ENCODE peak calls at places on chromosome X, in ten cellular contexts. J, W, C, H, B, K, I, M, X and L are unnamed samples.

GRCh38 chrX:129565046-129565649 is 25.1 kb downstream of the OCRL start:
- DNase-seq in J (no peak), W (no peak), C (no peak), H (no peak), B (no peak), K (no peak), I (no peak), M (no peak), X (no peak), L (no peak)

GRCh38 chrX:109774136-109774535 is 41.1 kb upstream of the ACSL4 start:
- DNase-seq in J (no peak), W (no peak), C (no peak), H (no peak), B (no peak), K (no peak), I (no peak), M (no peak), X (no peak), L (no peak)

GRCh38 chrX:154021131-154021611 is 1.5 kb upstream of the IRAK1 start:
- DNase-seq in J (no peak), W (no peak), C (peak), H (no peak), B (no peak), K (no peak), I (no peak), M (no peak), X (no peak), L (no peak)

GRCh38 chrX:84046403-84046984 is 141.5 kb downstream of the RPS6KA6 start:
- DNase-seq in J (peak), W (peak), C (no peak), H (no peak), B (no peak), K (peak), I (peak), M (peak), X (peak), L (no peak)

GRCh38 chrX:129833153-129834004 is 10.3 kb downstream of the ZDHHC9 start:
- DNase-seq in J (no peak), W (no peak), C (no peak), H (no peak), B (no peak), K (no peak), I (no peak), M (no peak), X (no peak), L (no peak)

GRCh38 chrX:152155766-152156310 is 17.5 kb upstream of the MAGEA10 start:
- DNase-seq in J (no peak), W (no peak), C (no peak), H (no peak), B (no peak), K (no peak), I (no peak), M (no peak), X (no peak), L (no peak)

GRCh38 chrX:153763298-153763932 is 634 bp upstream of the PLXNB3 start:
- DNase-seq in J (no peak), W (no peak), C (no peak), H (no peak), B (no peak), K (no peak), I (no peak), M (no peak), X (no peak), L (no peak)

GRCh38 chrX:132022863-132023116 is 312 bp upstream of the STK26 start:
- DNase-seq in J (no peak), W (no peak), C (no peak), H (no peak), B (no peak), K (no peak), I (no peak), M (no peak), X (no peak), L (no peak)

GRCh38 chrX:71378752-71379151 is 12.6 kb downstream of the TAF1 start:
- DNase-seq in J (no peak), W (no peak), C (no peak), H (no peak), B (no peak), K (no peak), I (no peak), M (no peak), X (no peak), L (no peak)

GRCh38 chrX:40581333-40581910 is 652 bp downstream of the ATP6AP2 start:
- DNase-seq in J (no peak), W (no peak), C (no peak), H (no peak), B (no peak), K (no peak), I (no peak), M (no peak), X (no peak), L (no peak)

GRCh38 chrX:70924294-70924693 is 6.6 kb downstream of the SLC7A3 start:
- DNase-seq in J (no peak), W (no peak), C (no peak), H (no peak), B (no peak), K (no peak), I (no peak), M (no peak), X (no peak), L (no peak)

GRCh38 chrX:17425151-17425550 is 50.2 kb downstream of the NHS start:
- DNase-seq in J (no peak), W (no peak), C (no peak), H (no peak), B (no peak), K (no peak), I (no peak), M (no peak), X (no peak), L (no peak)

GRCh38 chrX:49106930-49107329 is 16.6 kb downstream of the GPKOW start:
- DNase-seq in J (peak), W (no peak), C (no peak), H (peak), B (no peak), K (peak), I (peak), M (peak), X (no peak), L (peak)

GRCh38 chrX:6707497-6707896 is 172.6 kb upstream of the VCX3A start:
- DNase-seq in J (no peak), W (no peak), C (no peak), H (no peak), B (no peak), K (no peak), I (no peak), M (no peak), X (no peak), L (no peak)

GRCh38 chrX:41785685-41786084 is 61.7 kb downstream of the GPR82 start:
- DNase-seq in J (no peak), W (no peak), C (no peak), H (no peak), B (no peak), K (peak), I (no peak), M (no peak), X (no peak), L (no peak)

GRCh38 chrX:68114573-68115199 is 318.6 kb downstream of the OPHN1 start:
- DNase-seq in J (no peak), W (no peak), C (no peak), H (no peak), B (no peak), K (no peak), I (no peak), M (peak), X (no peak), L (no peak)

GRCh38 chrX:115632455-115632854 is 71.5 kb downstream of the PLS3 start:
- DNase-seq in J (no peak), W (no peak), C (no peak), H (no peak), B (no peak), K (no peak), I (no peak), M (no peak), X (no peak), L (no peak)

GRCh38 chrX:10090319-10090718 is 66.5 kb upstream of the CLCN4 start:
- DNase-seq in J (no peak), W (no peak), C (no peak), H (no peak), B (no peak), K (no peak), I (no peak), M (no peak), X (no peak), L (no peak)

GRCh38 chrX:78658851-78659744 is at the start of gene RTL3:
- DNase-seq in J (no peak), W (no peak), C (no peak), H (no peak), B (no peak), K (peak), I (peak), M (no peak), X (no peak), L (no peak)

GRCh38 chrX:22041931-22042530 is 9.9 kb downstream of the PHEX start:
- DNase-seq in J (no peak), W (no peak), C (no peak), H (no peak), B (no peak), K (no peak), I (no peak), M (no peak), X (no peak), L (no peak)

GRCh38 chrX:99394450-99394849 is 1015.6 kb downstream of the PCDH19 start:
- DNase-seq in J (no peak), W (no peak), C (no peak), H (no peak), B (no peak), K (no peak), I (no peak), M (no peak), X (no peak), L (no peak)

GRCh38 chrX:2707334-2707760 is 16.3 kb downstream of the CD99 start:
- DNase-seq in J (no peak), W (no peak), C (peak), H (peak), B (no peak), K (peak), I (peak), M (peak), X (no peak), L (no peak)